ENCODE peak calls at places on chromosomes 6 and 20, in eight cellular contexts. Z is spleen; R is Peyer's patch; Q is right cardiac atrium; U is iPS DF 6.9; A is pancreas; I is CD4-positive, CD25-positive, alpha-beta regulatory T cell; G is fibroblast of lung. Y is an unnamed sample. For H3K4me1, the result is how much of the 10 kb centered on the place peaks cover.

GRCh38 chr6:7311920-7312615 is 931 bp downstream of the SSR1 start:
- DNase-seq in Z (no peak), A (no peak), U (no peak), I (no peak), G (peak), R (no peak), Q (no peak), Y (no peak)

GRCh38 chr6:18506387-18507017 is 119.4 kb downstream of the RNF144B start:
- DNase-seq in A (no peak), G (peak), Q (no peak), R (no peak), I (no peak), Z (no peak), U (no peak), Y (no peak)

GRCh38 chr6:79420054-79420453 is 117.2 kb downstream of the LCA5 start:
- DNase-seq in I (no peak), A (no peak), Q (no peak), R (no peak), Z (no peak), U (no peak), G (no peak), Y (no peak)

GRCh38 chr6:44428682-44429081 is 41.2 kb downstream of the CDC5L start:
- DNase-seq in Q (no peak), I (no peak), G (peak), U (no peak), A (no peak), Z (no peak), R (no peak), Y (no peak)

GRCh38 chr20:34578521-34579147 is 20.1 kb downstream of the MAP1LC3A start:
- DNase-seq in I (no peak), Z (no peak), A (no peak), Q (peak), R (no peak), U (no peak), G (no peak), Y (no peak)

GRCh38 chr20:25279403-25279802 is 31.5 kb downstream of the PYGB start:
- DNase-seq in R (peak), Z (peak), U (no peak), I (no peak), G (peak), A (peak), Q (peak), Y (no peak)

GRCh38 chr20:33169176-33169794 is 1.3 kb downstream of the BPIFA2 start:
- DNase-seq in Z (no peak), A (no peak), I (no peak), Q (no peak), R (no peak), G (no peak), U (no peak), Y (no peak)

GRCh38 chr20:57457243-57457761 is 66.1 kb downstream of the RBM38 start:
- DNase-seq in Q (no peak), Z (no peak), R (no peak), U (no peak), A (no peak), G (no peak), I (no peak), Y (no peak)

GRCh38 chr20:43023836-43024235 is 165.9 kb downstream of the PTPRT start:
- DNase-seq in Z (no peak), G (no peak), U (no peak), R (no peak), A (no peak), Q (no peak), I (no peak), Y (no peak)

GRCh38 chr6:21033575-21034026 is 499.3 kb downstream of the CDKAL1 start:
- DNase-seq in G (peak), U (no peak), I (no peak), R (no peak), Z (no peak), Q (peak), A (peak), Y (peak)

GRCh38 chr20:38049800-38050199 is 16.3 kb downstream of the RPRD1B start:
- DNase-seq in Z (no peak), G (peak), A (no peak), I (no peak), U (no peak), R (no peak), Q (no peak), Y (no peak)

GRCh38 chr6:142935553-142936517 is 9.1 kb downstream of the HIVEP2 start:
- DNase-seq in R (peak), I (no peak), G (no peak), Q (peak), A (no peak), U (no peak), Z (peak), Y (no peak)

GRCh38 chr6:99589290-99589672 is 17.4 kb upstream of the PRDM13 start:
- DNase-seq in I (no peak), G (peak), A (no peak), U (no peak), Z (peak), Q (peak), R (no peak), Y (no peak)

GRCh38 chr6:67345946-67346345 is 1289.1 kb upstream of the ADGRB3 start:
- DNase-seq in G (peak), A (no peak), R (no peak), Q (no peak), I (no peak), Z (no peak), U (no peak), Y (no peak)

GRCh38 chr6:2684766-2685754 is 65.7 kb downstream of the MYLK4 start:
- DNase-seq in Q (no peak), I (no peak), R (no peak), A (no peak), U (no peak), G (no peak), Z (no peak), Y (no peak)

GRCh38 chr6:158519354-158519753 is 40.5 kb upstream of the TMEM181 start:
- DNase-seq in R (no peak), G (no peak), A (no peak), U (no peak), Z (no peak), I (no peak), Q (no peak), Y (no peak)
- H3K4me3 ChIP-seq in R (no peak), G (no peak), A (no peak), U (no peak), Z (no peak), I (no peak), Q (no peak), Y (no peak)

GRCh38 chr20:63680427-63680826 is 16.0 kb upstream of the TNFRSF6B start:
- DNase-seq in Z (no peak), I (no peak), G (no peak), R (no peak), Q (no peak), A (no peak), U (no peak), Y (no peak)

GRCh38 chr20:63679799-63680305 is 16.6 kb upstream of the TNFRSF6B start:
- DNase-seq in A (no peak), R (no peak), Z (no peak), G (no peak), I (no peak), U (no peak), Q (no peak), Y (no peak)

GRCh38 chr20:63682384-63683139 is 13.9 kb upstream of the TNFRSF6B start:
- DNase-seq in Q (peak), Z (peak), G (peak), I (no peak), A (no peak), U (no peak), R (peak), Y (peak)

GRCh38 chr20:63681609-63682142 is 14.8 kb upstream of the TNFRSF6B start:
- DNase-seq in G (no peak), R (no peak), Q (no peak), Z (no peak), A (no peak), U (no peak), I (no peak), Y (no peak)

DNA sequence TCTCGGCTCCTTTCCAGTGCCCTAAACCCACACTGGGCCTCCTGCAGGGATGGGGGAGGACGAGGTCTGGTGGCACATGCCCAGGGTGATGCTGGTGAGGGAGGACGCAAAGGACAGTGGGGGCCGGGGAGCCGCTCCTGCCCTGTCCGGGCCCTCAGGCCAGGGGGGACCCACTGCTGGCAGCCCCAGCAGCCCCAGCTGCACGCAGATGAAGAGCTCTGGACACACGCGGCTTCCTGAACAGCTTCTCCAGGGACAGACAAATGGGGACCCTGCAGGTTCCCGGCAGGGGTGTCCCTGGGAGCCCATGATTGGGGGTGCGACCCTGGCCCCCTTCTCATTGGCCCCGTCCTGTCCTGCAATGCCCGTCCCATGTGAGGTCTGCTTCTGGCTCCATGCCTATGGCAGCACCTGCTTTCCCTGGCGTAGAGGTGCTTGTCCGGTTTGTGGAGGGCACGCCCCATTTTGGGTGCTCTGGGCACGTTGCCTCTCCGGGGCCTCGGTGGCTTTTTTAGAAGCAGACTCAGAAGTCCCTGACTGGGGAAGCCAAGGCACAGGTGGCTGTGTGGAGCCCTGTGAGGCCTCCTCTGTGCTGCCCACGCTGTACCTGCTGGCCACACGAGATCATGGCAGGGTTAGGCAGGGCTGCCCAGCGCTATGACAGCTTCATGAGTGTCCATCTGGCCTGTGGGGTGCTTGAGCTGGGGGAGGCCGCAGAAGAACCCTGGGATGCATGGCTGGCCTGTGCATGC is 15.4 kb upstream of the TNFRSF6B start:
- DNase-seq in U (no peak), R (no peak), G (no peak), Z (no peak), A (no peak), I (no peak), Q (no peak), Y (no peak)
- H3K27ac ChIP-seq in U (no peak), R (no peak), G (no peak), Z (peak), A (no peak), I (no peak), Q (no peak), Y (no peak)

GRCh38 chr20:56385130-56385529 is 6.9 kb downstream of the AURKA start:
- DNase-seq in A (no peak), I (no peak), Z (no peak), G (no peak), Q (no peak), U (no peak), R (no peak), Y (no peak)
- H3K4me1 ChIP-seq in A (under half), I (under half), Z (under half), G (under half), Q (under half), U (under half), R (under half), Y (under half)

GRCh38 chr20:53629436-53629835 is 35.8 kb upstream of the ZNF217 start:
- DNase-seq in U (no peak), Q (no peak), A (no peak), G (no peak), Z (no peak), I (no peak), R (no peak), Y (no peak)
- H3K4me3 ChIP-seq in U (no peak), Q (no peak), A (no peak), G (no peak), Z (no peak), I (no peak), R (no peak), Y (no peak)

GRCh38 chr6:35359744-35360348 is 17.5 kb downstream of the PPARD start:
- DNase-seq in R (no peak), I (no peak), A (peak), G (peak), Z (no peak), Q (peak), U (no peak), Y (peak)

GRCh38 chr6:35362200-35362599 is 19.8 kb downstream of the PPARD start:
- DNase-seq in R (no peak), G (no peak), A (no peak), U (no peak), I (no peak), Z (no peak), Q (no peak), Y (no peak)

GRCh38 chr6:35363293-35363750 is 21.0 kb downstream of the PPARD start:
- DNase-seq in R (no peak), Z (no peak), U (no peak), A (no peak), Q (peak), G (peak), I (no peak), Y (no peak)

GRCh38 chr6:35359346-35359743 is 17.0 kb downstream of the PPARD start:
- DNase-seq in G (no peak), A (no peak), I (no peak), R (no peak), Q (no peak), U (no peak), Z (no peak), Y (no peak)

GRCh38 chr6:35360349-35361138 is 18.2 kb downstream of the PPARD start:
- DNase-seq in A (peak), Z (no peak), G (peak), Q (peak), U (peak), I (no peak), R (no peak), Y (no peak)
- H3K27ac ChIP-seq in A (peak), Z (no peak), G (peak), Q (peak), U (no peak), I (no peak), R (no peak), Y (no peak)

GRCh38 chr20:62333820-62334595 is 31.2 kb downstream of the ADRM1 start:
- DNase-seq in U (no peak), A (no peak), R (no peak), I (no peak), G (no peak), Q (no peak), Z (no peak), Y (no peak)

GRCh38 chr20:62336775-62337557 is 30.1 kb downstream of the LAMA5 start:
- DNase-seq in Z (peak), R (no peak), Q (no peak), I (no peak), U (no peak), A (no peak), G (no peak), Y (no peak)

GRCh38 chr20:62336329-62336728 is 30.8 kb downstream of the LAMA5 start:
- DNase-seq in G (no peak), Q (no peak), A (no peak), R (no peak), U (no peak), Z (no peak), I (no peak), Y (no peak)

GRCh38 chr20:62334881-62335280 is 32.1 kb downstream of the ADRM1 start:
- DNase-seq in U (no peak), Z (no peak), Q (no peak), A (no peak), R (no peak), G (no peak), I (no peak), Y (no peak)

GRCh38 chr20:62335532-62335931 is 31.6 kb downstream of the LAMA5 start:
- DNase-seq in Z (no peak), I (no peak), R (no peak), U (no peak), Q (no peak), A (no peak), G (no peak), Y (no peak)
- H3K4me1 ChIP-seq in Z (under half), I (under half), R (under half), U (under half), Q (under half), A (under half), G (under half), Y (under half)

GRCh38 chr6:111759413-111759835 is 113.8 kb downstream of the FYN start:
- DNase-seq in Z (no peak), R (no peak), A (no peak), I (no peak), Q (no peak), G (no peak), U (no peak), Y (no peak)
- H3K4me3 ChIP-seq in Z (peak), R (peak), A (no peak), I (peak), Q (no peak), G (peak), U (no peak), Y (no peak)

GRCh38 chr6:120219339-120219738 is 869.8 kb upstream of the MAN1A1 start:
- DNase-seq in A (no peak), Z (no peak), G (no peak), I (no peak), Q (no peak), R (no peak), U (no peak), Y (no peak)
- H3K27ac ChIP-seq in A (no peak), Z (no peak), G (no peak), I (no peak), Q (no peak), R (no peak), U (no peak), Y (no peak)